ENCODE peak calls at places on chromosomes 6 and 20, in ten cellular contexts. One of them, this sample, is unnamed.
A peak's percentile ranks its signal among the peaks of the same experiment; 100 is the strongest.

GRCh38 chr20:62578294-62578897 is 63.9 kb upstream of the SLCO4A1 start:
- DNase-seq in EL: no peak
- DNase-seq in activated CD4-positive, alpha-beta T cell treated with anti-CD3 and anti-CD28 coated beads for 1 hour: no peak
- DNase-seq in AML-193: no peak
- DNase-seq in hypothalamus: no peak
- DNase-seq in activated naive CD4-positive, alpha-beta T cell treated with Interleukin-2 at 50 U/mL for 16 hours: no peak
- DNase-seq in fibroblast of pulmonary artery: no peak
- DNase-seq in stimulated activated CD8-positive, alpha-beta memory T cell treated with anti-CD3 and anti-CD28 coated beads, Interleukin-12 subunit alpha, Interleukin-12 subunit beta, amount 100 ng/mL, for 4 hours: no peak
- DNase-seq in AG10803: no peak
- DNase-seq in H54: no peak
- DNase-seq in this sample: no peak

GRCh38 chr20:57559658-57560553 is 1.0 kb upstream of the PCK1 start:
- DNase-seq in EL: no peak
- DNase-seq in activated CD4-positive, alpha-beta T cell treated with anti-CD3 and anti-CD28 coated beads for 1 hour: no peak
- DNase-seq in AML-193: no peak
- DNase-seq in hypothalamus: no peak
- DNase-seq in activated naive CD4-positive, alpha-beta T cell treated with Interleukin-2 at 50 U/mL for 16 hours: no peak
- DNase-seq in fibroblast of pulmonary artery: no peak
- DNase-seq in stimulated activated CD8-positive, alpha-beta memory T cell treated with anti-CD3 and anti-CD28 coated beads, Interleukin-12 subunit alpha, Interleukin-12 subunit beta, amount 100 ng/mL, for 4 hours: no peak
- DNase-seq in AG10803: no peak
- DNase-seq in H54: no peak
- DNase-seq in this sample: no peak

GRCh38 chr6:30490031-30490876 is 945 bp downstream of the HLA-E start:
- DNase-seq in EL: peak; percentile 69
- DNase-seq in activated CD4-positive, alpha-beta T cell treated with anti-CD3 and anti-CD28 coated beads for 1 hour: peak; percentile 73
- DNase-seq in AML-193: peak; percentile 74
- DNase-seq in hypothalamus: peak; percentile 17
- DNase-seq in activated naive CD4-positive, alpha-beta T cell treated with Interleukin-2 at 50 U/mL for 16 hours: peak; percentile 84
- DNase-seq in fibroblast of pulmonary artery: peak; percentile 65
- DNase-seq in stimulated activated CD8-positive, alpha-beta memory T cell treated with anti-CD3 and anti-CD28 coated beads, Interleukin-12 subunit alpha, Interleukin-12 subunit beta, amount 100 ng/mL, for 4 hours: peak; percentile 78
- DNase-seq in AG10803: peak; percentile 59
- DNase-seq in H54: no peak
- DNase-seq in this sample: peak; percentile 92

GRCh38 chr20:8800089-8800488 is 268.8 kb upstream of the PLCB4 start:
- DNase-seq in EL: no peak
- DNase-seq in activated CD4-positive, alpha-beta T cell treated with anti-CD3 and anti-CD28 coated beads for 1 hour: no peak
- DNase-seq in AML-193: no peak
- DNase-seq in hypothalamus: no peak
- DNase-seq in activated naive CD4-positive, alpha-beta T cell treated with Interleukin-2 at 50 U/mL for 16 hours: no peak
- DNase-seq in fibroblast of pulmonary artery: no peak
- DNase-seq in stimulated activated CD8-positive, alpha-beta memory T cell treated with anti-CD3 and anti-CD28 coated beads, Interleukin-12 subunit alpha, Interleukin-12 subunit beta, amount 100 ng/mL, for 4 hours: no peak
- DNase-seq in AG10803: no peak
- DNase-seq in H54: no peak
- DNase-seq in this sample: no peak

GRCh38 chr6:5497896-5498578 is 236.7 kb downstream of the FARS2 start:
- DNase-seq in EL: peak; percentile 92
- DNase-seq in activated CD4-positive, alpha-beta T cell treated with anti-CD3 and anti-CD28 coated beads for 1 hour: no peak
- DNase-seq in AML-193: no peak
- DNase-seq in hypothalamus: no peak
- DNase-seq in activated naive CD4-positive, alpha-beta T cell treated with Interleukin-2 at 50 U/mL for 16 hours: peak; percentile 9
- DNase-seq in fibroblast of pulmonary artery: peak; percentile 50
- DNase-seq in stimulated activated CD8-positive, alpha-beta memory T cell treated with anti-CD3 and anti-CD28 coated beads, Interleukin-12 subunit alpha, Interleukin-12 subunit beta, amount 100 ng/mL, for 4 hours: no peak
- DNase-seq in AG10803: peak; percentile 88
- DNase-seq in H54: peak; percentile 30
- DNase-seq in this sample: no peak

GRCh38 chr6:186221-186965 is 105.9 kb upstream of the DUSP22 start:
- DNase-seq in EL: peak; percentile 33
- DNase-seq in activated CD4-positive, alpha-beta T cell treated with anti-CD3 and anti-CD28 coated beads for 1 hour: no peak
- DNase-seq in AML-193: no peak
- DNase-seq in hypothalamus: no peak
- DNase-seq in activated naive CD4-positive, alpha-beta T cell treated with Interleukin-2 at 50 U/mL for 16 hours: no peak
- DNase-seq in fibroblast of pulmonary artery: no peak
- DNase-seq in stimulated activated CD8-positive, alpha-beta memory T cell treated with anti-CD3 and anti-CD28 coated beads, Interleukin-12 subunit alpha, Interleukin-12 subunit beta, amount 100 ng/mL, for 4 hours: no peak
- DNase-seq in AG10803: peak; percentile 38
- DNase-seq in H54: no peak
- DNase-seq in this sample: no peak

GRCh38 chr6:9540534-9541126 is 874.2 kb downstream of the TFAP2A start:
- DNase-seq in EL: peak; percentile 72
- DNase-seq in activated CD4-positive, alpha-beta T cell treated with anti-CD3 and anti-CD28 coated beads for 1 hour: no peak
- DNase-seq in AML-193: peak; percentile 69
- DNase-seq in hypothalamus: no peak
- DNase-seq in activated naive CD4-positive, alpha-beta T cell treated with Interleukin-2 at 50 U/mL for 16 hours: no peak
- DNase-seq in fibroblast of pulmonary artery: peak; percentile 79
- DNase-seq in stimulated activated CD8-positive, alpha-beta memory T cell treated with anti-CD3 and anti-CD28 coated beads, Interleukin-12 subunit alpha, Interleukin-12 subunit beta, amount 100 ng/mL, for 4 hours: no peak
- DNase-seq in AG10803: peak; percentile 48
- DNase-seq in H54: no peak
- DNase-seq in this sample: no peak

GRCh38 chr6:113818528-113818927 is 38.6 kb upstream of the MARCKS start:
- DNase-seq in EL: no peak
- DNase-seq in activated CD4-positive, alpha-beta T cell treated with anti-CD3 and anti-CD28 coated beads for 1 hour: no peak
- DNase-seq in AML-193: no peak
- DNase-seq in hypothalamus: no peak
- DNase-seq in activated naive CD4-positive, alpha-beta T cell treated with Interleukin-2 at 50 U/mL for 16 hours: no peak
- DNase-seq in fibroblast of pulmonary artery: peak; percentile 16
- DNase-seq in stimulated activated CD8-positive, alpha-beta memory T cell treated with anti-CD3 and anti-CD28 coated beads, Interleukin-12 subunit alpha, Interleukin-12 subunit beta, amount 100 ng/mL, for 4 hours: no peak
- DNase-seq in AG10803: peak; percentile 22
- DNase-seq in H54: no peak
- DNase-seq in this sample: no peak

GRCh38 chr6:149896491-149896890 is 1.4 kb downstream of the RAET1E start:
- DNase-seq in EL: peak; percentile 69
- DNase-seq in activated CD4-positive, alpha-beta T cell treated with anti-CD3 and anti-CD28 coated beads for 1 hour: no peak
- DNase-seq in AML-193: no peak
- DNase-seq in hypothalamus: no peak
- DNase-seq in activated naive CD4-positive, alpha-beta T cell treated with Interleukin-2 at 50 U/mL for 16 hours: no peak
- DNase-seq in fibroblast of pulmonary artery: peak; percentile 37
- DNase-seq in stimulated activated CD8-positive, alpha-beta memory T cell treated with anti-CD3 and anti-CD28 coated beads, Interleukin-12 subunit alpha, Interleukin-12 subunit beta, amount 100 ng/mL, for 4 hours: no peak
- DNase-seq in AG10803: peak; percentile 51
- DNase-seq in H54: no peak
- DNase-seq in this sample: no peak

GRCh38 chr20:34538671-34539123 is 19.8 kb upstream of the MAP1LC3A start:
- DNase-seq in EL: peak; percentile 49
- DNase-seq in activated CD4-positive, alpha-beta T cell treated with anti-CD3 and anti-CD28 coated beads for 1 hour: peak; percentile 28
- DNase-seq in AML-193: peak; percentile 51
- DNase-seq in hypothalamus: peak; percentile 21
- DNase-seq in activated naive CD4-positive, alpha-beta T cell treated with Interleukin-2 at 50 U/mL for 16 hours: peak; percentile 65
- DNase-seq in fibroblast of pulmonary artery: peak; percentile 71
- DNase-seq in stimulated activated CD8-positive, alpha-beta memory T cell treated with anti-CD3 and anti-CD28 coated beads, Interleukin-12 subunit alpha, Interleukin-12 subunit beta, amount 100 ng/mL, for 4 hours: no peak
- DNase-seq in AG10803: peak; percentile 82
- DNase-seq in H54: no peak
- DNase-seq in this sample: peak; percentile 29

GRCh38 chr6:33419580-33420492 is at the start of gene SYNGAP1:
- DNase-seq in EL: peak; percentile 75
- DNase-seq in activated CD4-positive, alpha-beta T cell treated with anti-CD3 and anti-CD28 coated beads for 1 hour: no peak
- DNase-seq in AML-193: no peak
- DNase-seq in hypothalamus: no peak
- DNase-seq in activated naive CD4-positive, alpha-beta T cell treated with Interleukin-2 at 50 U/mL for 16 hours: peak; percentile 43
- DNase-seq in fibroblast of pulmonary artery: peak; percentile 68
- DNase-seq in stimulated activated CD8-positive, alpha-beta memory T cell treated with anti-CD3 and anti-CD28 coated beads, Interleukin-12 subunit alpha, Interleukin-12 subunit beta, amount 100 ng/mL, for 4 hours: no peak
- DNase-seq in AG10803: peak; percentile 67
- DNase-seq in H54: no peak
- DNase-seq in this sample: peak; percentile 43

GRCh38 chr6:156876302-156876701 is 99.1 kb downstream of the ARID1B start:
- DNase-seq in EL: no peak
- DNase-seq in activated CD4-positive, alpha-beta T cell treated with anti-CD3 and anti-CD28 coated beads for 1 hour: no peak
- DNase-seq in AML-193: no peak
- DNase-seq in hypothalamus: no peak
- DNase-seq in activated naive CD4-positive, alpha-beta T cell treated with Interleukin-2 at 50 U/mL for 16 hours: no peak
- DNase-seq in fibroblast of pulmonary artery: no peak
- DNase-seq in stimulated activated CD8-positive, alpha-beta memory T cell treated with anti-CD3 and anti-CD28 coated beads, Interleukin-12 subunit alpha, Interleukin-12 subunit beta, amount 100 ng/mL, for 4 hours: no peak
- DNase-seq in AG10803: no peak
- DNase-seq in H54: no peak
- DNase-seq in this sample: no peak

GRCh38 chr6:12578751-12579150 is 137.8 kb upstream of the PHACTR1 start:
- DNase-seq in EL: peak; percentile 72
- DNase-seq in activated CD4-positive, alpha-beta T cell treated with anti-CD3 and anti-CD28 coated beads for 1 hour: no peak
- DNase-seq in AML-193: no peak
- DNase-seq in hypothalamus: no peak
- DNase-seq in activated naive CD4-positive, alpha-beta T cell treated with Interleukin-2 at 50 U/mL for 16 hours: no peak
- DNase-seq in fibroblast of pulmonary artery: no peak
- DNase-seq in stimulated activated CD8-positive, alpha-beta memory T cell treated with anti-CD3 and anti-CD28 coated beads, Interleukin-12 subunit alpha, Interleukin-12 subunit beta, amount 100 ng/mL, for 4 hours: no peak
- DNase-seq in AG10803: peak; percentile 65
- DNase-seq in H54: peak; percentile 33
- DNase-seq in this sample: no peak

GRCh38 chr20:45427236-45428149 is 11.6 kb downstream of the PIGT start:
- DNase-seq in EL: no peak
- DNase-seq in activated CD4-positive, alpha-beta T cell treated with anti-CD3 and anti-CD28 coated beads for 1 hour: no peak
- DNase-seq in AML-193: no peak
- DNase-seq in hypothalamus: no peak
- DNase-seq in activated naive CD4-positive, alpha-beta T cell treated with Interleukin-2 at 50 U/mL for 16 hours: no peak
- DNase-seq in fibroblast of pulmonary artery: peak; percentile 39
- DNase-seq in stimulated activated CD8-positive, alpha-beta memory T cell treated with anti-CD3 and anti-CD28 coated beads, Interleukin-12 subunit alpha, Interleukin-12 subunit beta, amount 100 ng/mL, for 4 hours: no peak
- DNase-seq in AG10803: no peak
- DNase-seq in H54: no peak
- DNase-seq in this sample: no peak

GRCh38 chr6:119442776-119443184 is 93.2 kb upstream of the MAN1A1 start:
- DNase-seq in EL: no peak
- DNase-seq in activated CD4-positive, alpha-beta T cell treated with anti-CD3 and anti-CD28 coated beads for 1 hour: no peak
- DNase-seq in AML-193: no peak
- DNase-seq in hypothalamus: no peak
- DNase-seq in activated naive CD4-positive, alpha-beta T cell treated with Interleukin-2 at 50 U/mL for 16 hours: no peak
- DNase-seq in fibroblast of pulmonary artery: no peak
- DNase-seq in stimulated activated CD8-positive, alpha-beta memory T cell treated with anti-CD3 and anti-CD28 coated beads, Interleukin-12 subunit alpha, Interleukin-12 subunit beta, amount 100 ng/mL, for 4 hours: no peak
- DNase-seq in AG10803: no peak
- DNase-seq in H54: no peak
- DNase-seq in this sample: no peak

GRCh38 chr6:87789198-87789899 is 87.3 kb upstream of the AKIRIN2 start:
- DNase-seq in EL: peak; percentile 57
- DNase-seq in activated CD4-positive, alpha-beta T cell treated with anti-CD3 and anti-CD28 coated beads for 1 hour: no peak
- DNase-seq in AML-193: peak; percentile 93
- DNase-seq in hypothalamus: no peak
- DNase-seq in activated naive CD4-positive, alpha-beta T cell treated with Interleukin-2 at 50 U/mL for 16 hours: no peak
- DNase-seq in fibroblast of pulmonary artery: peak; percentile 86
- DNase-seq in stimulated activated CD8-positive, alpha-beta memory T cell treated with anti-CD3 and anti-CD28 coated beads, Interleukin-12 subunit alpha, Interleukin-12 subunit beta, amount 100 ng/mL, for 4 hours: no peak
- DNase-seq in AG10803: peak; percentile 71
- DNase-seq in H54: peak; percentile 42
- DNase-seq in this sample: no peak

GRCh38 chr20:21323640-21324039 is 20.5 kb downstream of the XRN2 start:
- DNase-seq in EL: peak; percentile 83
- DNase-seq in activated CD4-positive, alpha-beta T cell treated with anti-CD3 and anti-CD28 coated beads for 1 hour: no peak
- DNase-seq in AML-193: no peak
- DNase-seq in hypothalamus: no peak
- DNase-seq in activated naive CD4-positive, alpha-beta T cell treated with Interleukin-2 at 50 U/mL for 16 hours: no peak
- DNase-seq in fibroblast of pulmonary artery: peak; percentile 91
- DNase-seq in stimulated activated CD8-positive, alpha-beta memory T cell treated with anti-CD3 and anti-CD28 coated beads, Interleukin-12 subunit alpha, Interleukin-12 subunit beta, amount 100 ng/mL, for 4 hours: no peak
- DNase-seq in AG10803: peak; percentile 70
- DNase-seq in H54: peak; percentile 41
- DNase-seq in this sample: no peak

GRCh38 chr6:112562348-112563220 is 215.5 kb downstream of the RFPL4B start:
- DNase-seq in EL: peak; percentile 7
- DNase-seq in activated CD4-positive, alpha-beta T cell treated with anti-CD3 and anti-CD28 coated beads for 1 hour: no peak
- DNase-seq in AML-193: no peak
- DNase-seq in hypothalamus: peak; percentile 22
- DNase-seq in activated naive CD4-positive, alpha-beta T cell treated with Interleukin-2 at 50 U/mL for 16 hours: no peak
- DNase-seq in fibroblast of pulmonary artery: peak; percentile 26
- DNase-seq in stimulated activated CD8-positive, alpha-beta memory T cell treated with anti-CD3 and anti-CD28 coated beads, Interleukin-12 subunit alpha, Interleukin-12 subunit beta, amount 100 ng/mL, for 4 hours: no peak
- DNase-seq in AG10803: peak; percentile 13
- DNase-seq in H54: no peak
- DNase-seq in this sample: no peak

GRCh38 chr6:42292002-42292735 is 74.5 kb upstream of the MRPS10 start:
- DNase-seq in EL: peak; percentile 57
- DNase-seq in activated CD4-positive, alpha-beta T cell treated with anti-CD3 and anti-CD28 coated beads for 1 hour: no peak
- DNase-seq in AML-193: no peak
- DNase-seq in hypothalamus: no peak
- DNase-seq in activated naive CD4-positive, alpha-beta T cell treated with Interleukin-2 at 50 U/mL for 16 hours: peak; percentile 30
- DNase-seq in fibroblast of pulmonary artery: peak; percentile 83
- DNase-seq in stimulated activated CD8-positive, alpha-beta memory T cell treated with anti-CD3 and anti-CD28 coated beads, Interleukin-12 subunit alpha, Interleukin-12 subunit beta, amount 100 ng/mL, for 4 hours: no peak
- DNase-seq in AG10803: peak; percentile 67
- DNase-seq in H54: peak; percentile 57
- DNase-seq in this sample: no peak

GRCh38 chr20:4084721-4085120 is 69.4 kb upstream of the RNF24 start:
- DNase-seq in EL: no peak
- DNase-seq in activated CD4-positive, alpha-beta T cell treated with anti-CD3 and anti-CD28 coated beads for 1 hour: no peak
- DNase-seq in AML-193: no peak
- DNase-seq in hypothalamus: no peak
- DNase-seq in activated naive CD4-positive, alpha-beta T cell treated with Interleukin-2 at 50 U/mL for 16 hours: no peak
- DNase-seq in fibroblast of pulmonary artery: no peak
- DNase-seq in stimulated activated CD8-positive, alpha-beta memory T cell treated with anti-CD3 and anti-CD28 coated beads, Interleukin-12 subunit alpha, Interleukin-12 subunit beta, amount 100 ng/mL, for 4 hours: no peak
- DNase-seq in AG10803: no peak
- DNase-seq in H54: no peak
- DNase-seq in this sample: no peak

This sample was measured in naive thymus-derived CD8-positive, alpha-beta T cell.